ENCODE peak calls at places on chromosomes 3 and 15, in four cellular contexts. J, R, U and V are unnamed samples.

GRCh38 chr3:76051145-76051544 is 265.8 kb upstream of the ZNF717 start:
- DNase-seq in J (no peak), R (no peak), U (no peak), V (no peak)

GRCh38 chr15:77118787-77119410 is 48.0 kb upstream of the TSPAN3 start:
- DNase-seq in J (peak), R (peak), U (peak), V (peak)

GRCh38 chr3:185959609-185960517 is 22.0 kb upstream of the TRA2B start:
- DNase-seq in J (peak), R (no peak), U (no peak), V (no peak)

GRCh38 chr3:123481722-123482457 is 33.0 kb upstream of the ADCY5 start:
- DNase-seq in J (no peak), R (no peak), U (no peak), V (no peak)

GRCh38 chr3:101675709-101676218 is 1.2 kb downstream of the ZBTB11 start:
- DNase-seq in J (no peak), R (peak), U (no peak), V (no peak)

GRCh38 chr3:195250473-195251251 is 20.3 kb downstream of the XXYLT1 start:
- DNase-seq in J (no peak), R (no peak), U (no peak), V (no peak)

GRCh38 chr3:65004795-65005295 is 317.0 kb upstream of the ADAMTS9 start:
- DNase-seq in J (no peak), R (no peak), U (no peak), V (no peak)

GRCh38 chr3:50562866-50563265 is 4.7 kb downstream of the C3orf18 start:
- DNase-seq in J (no peak), R (no peak), U (no peak), V (no peak)

GRCh38 chr15:85825719-85826118 is 31.0 kb upstream of the KLHL25 start:
- DNase-seq in J (no peak), R (no peak), U (no peak), V (no peak)

GRCh38 chr3:18725668-18726407 is 300.7 kb upstream of the SATB1 start:
- DNase-seq in J (no peak), R (peak), U (peak), V (peak)

GRCh38 chr15:31330111-31330785 is 3.6 kb downstream of the KLF13 start:
- DNase-seq in J (no peak), R (no peak), U (no peak), V (no peak)

GRCh38 chr3:171833775-171834460 is 9.2 kb upstream of the TMEM212 start:
- DNase-seq in J (no peak), R (no peak), U (peak), V (no peak)

GRCh38 chr3:62169871-62170660 is 203.3 kb downstream of the FEZF2 start:
- DNase-seq in J (peak), R (no peak), U (no peak), V (no peak)

GRCh38 chr15:59176653-59177444 is 29.8 kb upstream of the LDHAL6B start:
- DNase-seq in J (no peak), R (no peak), U (no peak), V (no peak)

GRCh38 chr3:87558482-87558881 is 282.1 kb upstream of the POU1F1 start:
- DNase-seq in J (no peak), R (no peak), U (no peak), V (no peak)

GRCh38 chr3:184757010-184757651 is 45.3 kb upstream of the MAGEF1 start:
- DNase-seq in J (peak), R (peak), U (no peak), V (no peak)

GRCh38 chr3:56962200-56962599 is 98.3 kb upstream of the SPATA12 start:
- DNase-seq in J (no peak), R (no peak), U (no peak), V (no peak)

GRCh38 chr15:36108539-36108938 is 470.9 kb upstream of the CDIN1 start:
- DNase-seq in J (no peak), R (no peak), U (no peak), V (no peak)
- H3K4me3 ChIP-seq in J (no peak), R (no peak), U (no peak), V (no peak)

GRCh38 chr3:52227766-52228165 is 2.3 kb upstream of the TLR9 start:
- DNase-seq in J (no peak), R (no peak), U (no peak), V (no peak)

GRCh38 chr3:52226229-52226817 is 878 bp upstream of the TLR9 start:
- DNase-seq in J (no peak), R (no peak), U (no peak), V (no peak)

GRCh38 chr3:52223449-52224408 is 1.7 kb downstream of the TLR9 start:
- DNase-seq in J (no peak), R (no peak), U (no peak), V (no peak)

GRCh38 chr3:52227117-52227516 is 1.7 kb upstream of the TLR9 start:
- DNase-seq in J (no peak), R (no peak), U (no peak), V (no peak)

GRCh38 chr3:52225452-52226228 is at the start of gene TLR9:
- DNase-seq in J (no peak), R (no peak), U (no peak), V (no peak)
- H3K27ac ChIP-seq in J (no peak), R (no peak), U (peak), V (peak)

DNA sequence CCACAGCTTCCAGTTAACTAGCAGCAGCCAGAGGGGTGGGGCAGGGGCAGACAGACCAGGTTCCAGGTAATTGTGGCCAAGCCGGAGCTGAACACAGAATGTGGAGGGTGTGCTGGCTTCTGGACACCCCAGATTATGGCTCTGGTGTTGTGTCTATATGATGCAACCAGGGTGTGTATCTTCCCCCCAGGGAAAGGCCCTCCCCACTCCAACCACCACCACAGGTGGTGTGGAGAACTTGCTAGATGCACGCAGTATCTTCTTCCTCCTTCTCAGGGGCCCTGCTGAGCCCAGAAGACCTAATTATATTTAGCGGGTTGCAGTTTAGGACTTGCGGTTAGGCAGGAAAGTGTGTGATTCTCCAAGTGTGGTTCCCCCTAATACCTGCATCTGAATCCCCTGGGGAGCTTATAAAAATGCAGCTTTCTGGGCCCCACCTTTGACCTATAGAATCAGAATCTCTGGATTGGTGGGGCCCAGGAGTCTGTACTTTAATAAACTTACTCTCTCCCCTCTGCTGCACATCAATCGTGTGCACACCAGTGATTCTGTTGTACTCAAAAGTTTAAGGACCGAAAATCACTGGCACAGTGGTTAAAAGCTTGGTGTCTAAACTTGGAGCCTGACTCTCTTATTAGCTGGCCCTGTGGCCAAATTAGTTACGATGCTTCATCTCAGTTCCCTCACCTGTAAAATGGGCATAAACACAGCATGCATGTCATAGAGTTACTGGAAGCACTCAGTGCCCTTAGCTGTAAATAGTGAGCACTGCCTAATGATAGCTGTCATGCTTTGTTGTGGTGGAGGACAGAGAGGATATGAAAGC is 379.1 kb upstream of the PROK2 start:
- DNase-seq in J (no peak), R (no peak), U (no peak), V (no peak)
- H3K4me3 ChIP-seq in J (no peak), R (no peak), U (no peak), V (no peak)

DNA sequence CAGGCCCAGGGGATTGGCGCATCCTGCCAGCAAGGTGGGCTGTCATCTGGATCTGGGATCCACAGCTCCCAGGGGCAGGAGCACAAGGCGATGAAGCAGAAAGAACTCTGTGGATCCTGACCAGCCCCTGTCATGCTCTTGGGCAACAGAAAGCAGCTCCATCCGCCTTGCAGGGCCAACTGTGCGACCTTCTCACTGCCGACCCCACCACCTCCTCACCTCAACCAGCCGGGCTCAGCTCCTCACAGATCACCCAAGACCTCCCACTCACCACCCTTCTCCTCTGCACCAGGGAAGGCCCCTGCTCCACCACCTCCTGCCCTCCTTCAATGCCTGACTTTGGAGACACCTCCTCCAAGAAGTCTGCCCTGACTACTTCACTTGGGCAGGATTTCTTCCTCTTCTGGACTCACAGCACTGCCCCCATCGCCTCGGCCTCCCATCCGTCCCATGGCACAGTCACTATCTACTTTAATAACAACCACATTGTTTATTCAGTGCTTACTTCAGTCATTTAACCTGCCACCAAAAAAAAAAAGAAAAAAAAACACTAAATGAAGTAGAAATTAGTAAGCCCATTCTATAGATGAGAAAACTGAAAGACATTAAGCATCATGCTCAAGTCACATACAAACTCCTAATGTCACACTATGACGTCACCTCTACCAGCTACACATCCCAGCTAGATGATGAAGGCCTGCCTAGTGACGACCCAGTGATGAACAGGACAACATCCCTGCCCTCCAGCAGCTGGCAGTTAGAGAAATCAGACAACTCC is 6.6 kb upstream of the HAPLN3 start:
- DNase-seq in J (no peak), R (no peak), U (no peak), V (no peak)
- H3K27ac ChIP-seq in J (no peak), R (no peak), U (no peak), V (peak)

DNA sequence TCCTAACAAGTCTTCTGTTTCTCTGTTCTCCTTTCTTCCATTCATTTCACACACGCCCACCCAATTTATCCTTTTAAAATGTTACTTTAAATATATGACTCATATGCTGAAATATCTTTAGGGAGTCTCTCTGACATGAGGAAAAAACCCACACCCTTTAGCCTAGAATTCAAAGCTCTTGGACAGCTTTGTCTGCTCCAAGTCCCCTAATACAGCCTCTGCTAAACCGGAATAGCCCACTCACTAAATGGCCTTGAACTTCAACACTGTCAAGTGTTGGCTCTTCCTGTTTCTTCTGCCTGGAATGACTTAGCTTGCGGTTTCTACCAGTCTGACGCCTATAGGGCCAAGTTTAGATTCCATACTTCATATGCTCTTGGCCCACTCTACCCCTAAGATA is 3.3 kb upstream of the CD96 start:
- DNase-seq in J (no peak), R (no peak), U (no peak), V (no peak)
- H3K4me3 ChIP-seq in J (no peak), R (no peak), U (no peak), V (peak)

GRCh38 chr3:4770561-4770960 is 208.7 kb upstream of the BHLHE40 start:
- DNase-seq in J (no peak), R (no peak), U (no peak), V (no peak)
- H3K27ac ChIP-seq in J (no peak), R (no peak), U (no peak), V (no peak)

GRCh38 chr3:31917303-31917903 is 63.7 kb downstream of the OSBPL10 start:
- DNase-seq in J (peak), R (no peak), U (no peak), V (peak)
- H3K4me3 ChIP-seq in J (no peak), R (no peak), U (no peak), V (peak)

DNA sequence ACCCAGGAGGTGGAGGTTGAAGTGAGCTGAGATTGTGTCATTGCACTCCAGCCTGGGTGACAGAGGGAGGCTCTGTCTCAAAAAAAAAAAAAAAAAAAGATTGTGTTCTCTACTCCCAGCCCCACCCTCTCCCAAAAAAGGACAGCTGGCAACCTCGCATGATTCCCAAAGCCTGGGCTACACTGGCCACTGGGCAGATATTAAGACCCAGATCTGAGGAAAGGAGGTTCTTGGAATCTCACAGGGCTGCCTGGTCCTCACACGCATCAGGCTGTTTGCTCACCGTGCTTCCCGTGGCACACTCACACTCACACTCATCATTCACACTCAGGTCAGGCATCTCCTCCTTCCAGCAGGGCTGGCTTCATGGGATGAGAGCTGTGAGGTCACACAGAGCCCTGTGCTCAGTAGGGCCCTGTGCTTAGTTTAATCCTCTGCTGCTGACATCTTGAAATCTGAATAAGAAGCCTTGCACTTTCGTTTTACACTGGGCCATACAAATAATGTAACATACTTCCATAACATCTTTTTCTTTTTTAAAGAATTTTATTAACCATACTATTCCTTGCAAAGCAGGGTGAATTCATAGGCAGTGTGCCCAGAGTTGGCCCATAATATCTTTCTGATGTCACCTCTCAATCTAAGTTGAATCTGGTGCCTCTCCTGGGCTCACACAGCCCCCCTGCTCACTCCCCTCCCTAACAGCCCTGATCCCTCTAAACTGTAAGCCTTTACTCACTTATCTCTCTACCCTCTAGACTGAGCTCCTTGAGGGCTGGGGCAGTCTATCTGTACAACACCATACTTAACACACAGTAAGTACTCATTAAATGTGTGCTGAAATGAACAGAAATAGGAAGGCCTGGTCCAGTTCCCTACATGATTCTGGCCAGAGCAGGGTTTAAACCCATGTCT is 50.2 kb upstream of the C15orf39 start:
- DNase-seq in J (no peak), R (no peak), U (no peak), V (no peak)
- H3K27ac ChIP-seq in J (no peak), R (peak), U (no peak), V (no peak)